ENCODE peak calls at places on chromosomes 11 and 22, in seven cellular contexts. B, V, N, Y, T, W and E are unnamed samples.
A peak's percentile ranks its signal among the peaks of the same experiment; 100 is the strongest.

GRCh38 chr11:58254936-58255335 is 13.1 kb downstream of the OR10W1 start:
- DNase-seq in B (no peak), V (no peak), N (no peak), Y (no peak), T (no peak), W (no peak), E (no peak)

GRCh38 chr22:35743466-35743865 is 25.8 kb downstream of the APOL5 start:
- DNase-seq in B (no peak), V (no peak), N (no peak), Y (no peak), T (no peak), W (no peak), E (no peak)

GRCh38 chr11:116775975-116776374 is 3.2 kb upstream of the BUD13 start:
- DNase-seq in B (no peak), V (no peak), N (no peak), Y (no peak), T (no peak), W (no peak), E (no peak)

GRCh38 chr11:132744771-132745170 is 787.5 kb downstream of the OPCML start:
- DNase-seq in B (no peak), V (no peak), N (no peak), Y (no peak), T (no peak), W (no peak), E (no peak)

GRCh38 chr11:6440906-6441358 is at the start of gene HPX:
- DNase-seq in B (no peak), V (no peak), N (no peak), Y (no peak), T (no peak), W (no peak), E (no peak)

GRCh38 chr11:70464509-70465361 is 66.4 kb downstream of the CTTN start:
- DNase-seq in B (no peak), V (no peak), N (no peak), Y (no peak), T (no peak), W (no peak), E (no peak)

GRCh38 chr11:56188602-56189001 is 12.2 kb downstream of the OR5J2 start:
- DNase-seq in B (no peak), V (no peak), N (no peak), Y (no peak), T (no peak), W (no peak), E (no peak)

GRCh38 chr11:126336065-126336464 is 19.4 kb upstream of the ST3GAL4 start:
- DNase-seq in B (no peak), V (no peak), N (no peak), Y (peak; percentile 32), T (no peak), W (no peak), E (no peak)

GRCh38 chr11:61041755-61042518 is 60.4 kb upstream of the CD5 start:
- DNase-seq in B (peak; percentile 75), V (no peak), N (peak; percentile 77), Y (peak; percentile 80), T (no peak), W (no peak), E (peak; percentile 88)

GRCh38 chr11:31757245-31757835 is 53.8 kb downstream of the PAX6 start:
- DNase-seq in B (no peak), V (no peak), N (no peak), Y (no peak), T (no peak), W (no peak), E (no peak)

GRCh38 chr11:70482529-70482917 is 84.2 kb downstream of the CTTN start:
- DNase-seq in B (peak; percentile 75), V (no peak), N (no peak), Y (no peak), T (no peak), W (no peak), E (no peak)

GRCh38 chr11:109040303-109040702 is 375.4 kb downstream of the DDX10 start:
- DNase-seq in B (no peak), V (no peak), N (peak; percentile 26), Y (no peak), T (no peak), W (no peak), E (no peak)

GRCh38 chr11:100403817-100404216 is 283.3 kb upstream of the ARHGAP42 start:
- DNase-seq in B (no peak), V (no peak), N (peak; percentile 42), Y (no peak), T (no peak), W (no peak), E (no peak)

GRCh38 chr11:9060700-9061111 is 30.7 kb downstream of the SCUBE2 start:
- DNase-seq in B (no peak), V (no peak), N (peak; percentile 63), Y (no peak), T (no peak), W (no peak), E (no peak)

GRCh38 chr11:32892355-32893090 is at the start of gene QSER1:
- DNase-seq in B (peak; percentile 87), V (peak; percentile 82), N (peak; percentile 88), Y (peak; percentile 74), T (no peak), W (peak; percentile 66), E (peak; percentile 66)

GRCh38 chr11:78323356-78323755 is 94.3 kb downstream of the GAB2 start:
- DNase-seq in B (no peak), V (no peak), N (no peak), Y (no peak), T (no peak), W (no peak), E (no peak)

GRCh38 chr11:61787928-61788491 is 4.4 kb downstream of the TMEM258 start:
- DNase-seq in B (peak; percentile 56), V (no peak), N (peak; percentile 79), Y (peak; percentile 28), T (no peak), W (peak; percentile 60), E (no peak)

GRCh38 chr11:66361502-66361941 is 10.0 kb downstream of the SLC29A2 start:
- DNase-seq in B (peak; percentile 37), V (no peak), N (no peak), Y (no peak), T (no peak), W (no peak), E (no peak)

GRCh38 chr11:127390465-127390864 is 389.9 kb upstream of the KIRREL3 start:
- DNase-seq in B (no peak), V (no peak), N (no peak), Y (no peak), T (no peak), W (no peak), E (no peak)

GRCh38 chr22:42396621-42397331 is 35.4 kb downstream of the NFAM1 start:
- DNase-seq in B (no peak), V (peak; percentile 76), N (no peak), Y (no peak), T (peak; percentile 67), W (no peak), E (no peak)

GRCh38 chr11:30206249-30206996 is 24.4 kb upstream of the FSHB start:
- DNase-seq in B (no peak), V (no peak), N (no peak), Y (no peak), T (no peak), W (no peak), E (no peak)

GRCh38 chr22:19619144-19620009 is 94.9 kb upstream of the SEPTIN5 start:
- DNase-seq in B (no peak), V (no peak), N (no peak), Y (no peak), T (no peak), W (no peak), E (no peak)

DNA sequence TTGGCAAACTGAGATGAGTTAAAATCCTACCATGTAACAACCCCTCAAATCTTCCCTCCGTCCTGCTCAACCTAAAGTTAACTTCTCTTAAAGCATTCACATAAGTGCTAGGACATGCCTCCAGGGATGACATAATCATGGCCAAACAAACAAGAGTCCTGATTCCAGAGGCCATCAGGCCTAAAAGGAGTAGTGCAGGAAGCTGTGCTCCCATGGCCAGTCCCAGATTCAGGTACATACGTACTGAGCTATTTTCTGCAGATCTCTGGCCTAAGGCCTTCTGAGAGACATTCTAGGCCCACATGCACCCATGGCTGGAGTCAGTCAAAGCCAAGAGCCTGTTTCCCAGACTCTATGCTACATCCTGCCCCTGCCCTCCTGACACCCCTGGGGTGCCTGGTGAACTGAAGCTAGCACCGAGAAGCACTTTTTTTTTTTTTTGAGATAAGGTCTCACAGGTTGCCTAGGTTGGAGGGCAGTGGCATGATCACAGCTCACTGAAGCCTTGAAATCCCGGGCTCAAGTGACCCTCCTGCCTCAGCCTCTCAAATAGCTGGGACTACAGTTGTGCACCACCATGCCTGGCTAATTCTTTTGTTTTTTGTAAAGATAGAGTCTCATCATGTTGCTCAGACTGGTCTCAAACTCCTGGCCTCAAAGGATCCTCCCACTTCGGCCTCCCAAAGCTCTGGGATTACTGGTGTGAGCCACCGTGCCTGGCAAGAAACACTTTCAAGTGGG is 586 bp downstream of the CD3D start:
- DNase-seq in B (no peak), V (no peak), N (no peak), Y (peak; percentile 50), T (no peak), W (no peak), E (no peak)
- TF ChIP-seq CTCF in B (no peak), V (no peak), N (no peak), Y (peak; percentile 16), T (no peak), W (no peak), E (no peak)

DNA sequence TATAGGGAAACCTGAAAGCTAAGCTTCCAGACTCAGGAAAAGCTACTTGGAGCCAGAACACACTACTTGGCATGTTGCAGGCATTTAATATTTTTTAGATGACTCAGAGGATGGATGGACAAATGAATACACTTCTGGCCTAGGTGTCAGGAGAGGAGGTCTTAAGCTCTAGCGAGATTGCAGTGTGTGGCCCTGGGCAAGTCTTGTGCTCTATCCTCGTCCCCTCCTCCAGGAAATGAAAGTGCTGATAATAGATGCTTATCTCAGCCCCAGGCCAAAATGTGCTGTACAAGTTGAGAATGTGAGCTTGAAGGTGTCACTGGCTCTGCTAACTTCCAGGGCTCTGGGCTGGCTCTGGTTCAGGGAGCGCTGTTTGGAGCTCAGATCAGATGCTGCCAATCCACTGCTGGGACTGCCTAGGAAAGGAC is 136.3 kb downstream of the PKNOX2 start:
- DNase-seq in B (peak; percentile 70), V (no peak), N (no peak), Y (no peak), T (no peak), W (peak; percentile 29), E (no peak)
- H3K27ac ChIP-seq in B (no peak overlapping the region), V (peak overlapping the region; percentile 42), N (no peak overlapping the region), Y (no peak overlapping the region), T (peak overlapping the region; percentile 4), W (peak overlapping the region; percentile 20), E (no peak overlapping the region)

GRCh38 chr11:2643746-2644145 is 56.0 kb downstream of the KCNQ1OT1 start:
- DNase-seq in B (no peak), V (no peak), N (no peak), Y (no peak), T (no peak), W (no peak), E (no peak)
- H3K9me3 ChIP-seq in B (peaks cover 11% of the 10 kb centered on the region), V (peaks cover 72% of the 10 kb centered on the region), N (peaks cover 57% of the 10 kb centered on the region), Y (peaks cover 17% of the 10 kb centered on the region), T (peaks cover 23% of the 10 kb centered on the region), W (no peaks in the 10 kb centered on the region), E (peaks cover 59% of the 10 kb centered on the region)

GRCh38 chr11:128777369-128778011 is 83.6 kb downstream of the FLI1 start:
- DNase-seq in B (no peak), V (no peak), N (peak; percentile 34), Y (no peak), T (no peak), W (no peak), E (no peak)
- TF ChIP-seq CTCF in B (no peak), V (no peak), N (no peak), Y (peak; percentile 4), T (no peak), W (no peak), E (no peak)

GRCh38 chr11:119373917-119374631 is 7.4 kb downstream of the USP2 start:
- DNase-seq in B (no peak), V (peak; percentile 85), N (peak; percentile 89), Y (peak; percentile 49), T (no peak), W (peak; percentile 88), E (peak; percentile 15)
- H3K27ac ChIP-seq in B (peak overlapping the region; percentile 88), V (peak overlapping the region; percentile 79), N (no peak overlapping the region), Y (no peak overlapping the region), T (peak overlapping the region; percentile 94), W (no peak overlapping the region), E (no peak overlapping the region)